ENCODE peak calls at places on chromosomes 2 and 18, in eight cellular contexts. C is fibroblast of mammary gland, D is ovary, Y is fibroblast of lung, G is fibroblast of pulmonary artery, P is IMR-90, O is osteocyte, R is lower lobe of right lung. I is an unnamed sample.

GRCh38 chr2:236046715-236047114 is 121.5 kb downstream of the GBX2 start:
- DNase-seq in C (no peak), D (no peak), Y (no peak), G (no peak), P (no peak), O (no peak), R (no peak), I (no peak)

GRCh38 chr2:54954705-54955357 is 95.4 kb downstream of the RTN4 start:
- DNase-seq in C (peak; percentile 47), D (no peak), Y (no peak), G (no peak), P (no peak), O (no peak), R (no peak), I (no peak)

GRCh38 chr2:139652385-139652784 is 872.2 kb upstream of the NXPH2 start:
- DNase-seq in C (no peak), D (no peak), Y (no peak), G (no peak), P (no peak), O (no peak), R (no peak), I (no peak)

GRCh38 chr2:6866239-6866745 is 585 bp upstream of the CMPK2 start:
- DNase-seq in C (peak; percentile 24), D (peak; percentile 41), Y (peak; percentile 21), G (peak; percentile 40), P (peak; percentile 3), O (no peak), R (no peak), I (no peak)

GRCh38 chr18:48074929-48075706 is 144.7 kb upstream of the SMAD2 start:
- DNase-seq in C (no peak), D (no peak), Y (no peak), G (no peak), P (no peak), O (no peak), R (no peak), I (no peak)

GRCh38 chr2:31428001-31428418 is 13.5 kb upstream of the XDH start:
- DNase-seq in C (peak; percentile 41), D (no peak), Y (no peak), G (peak; percentile 28), P (peak; percentile 20), O (no peak), R (no peak), I (no peak)

GRCh38 chr2:188787002-188787660 is 187.0 kb upstream of the COL3A1 start:
- DNase-seq in C (peak; percentile 88), D (no peak), Y (peak; percentile 74), G (peak; percentile 87), P (peak; percentile 88), O (no peak), R (no peak), I (no peak)

GRCh38 chr2:24304621-24305020 is 55.7 kb downstream of the ITSN2 start:
- DNase-seq in C (peak; percentile 62), D (no peak), Y (peak; percentile 64), G (peak; percentile 30), P (peak; percentile 54), O (no peak), R (no peak), I (no peak)

GRCh38 chr2:222835142-222835822 is 25.6 kb upstream of the ACSL3 start:
- DNase-seq in C (no peak), D (no peak), Y (no peak), G (no peak), P (no peak), O (no peak), R (no peak), I (no peak)

GRCh38 chr2:1704606-1705556 is 39.4 kb downstream of the PXDN start:
- DNase-seq in C (no peak), D (no peak), Y (peak; percentile 41), G (peak; percentile 46), P (no peak), O (peak; percentile 86), R (no peak), I (no peak)

GRCh38 chr2:190477563-190478454 is 56.7 kb downstream of the NEMP2 start:
- DNase-seq in C (no peak), D (no peak), Y (no peak), G (no peak), P (peak; percentile 34), O (no peak), R (no peak), I (no peak)

GRCh38 chr18:70621710-70622109 is 332.9 kb downstream of the SOCS6 start:
- DNase-seq in C (no peak), D (no peak), Y (no peak), G (no peak), P (no peak), O (no peak), R (no peak), I (no peak)

GRCh38 chr2:190069936-190070696 is 7.6 kb upstream of the MSTN start:
- DNase-seq in C (peak; percentile 78), D (no peak), Y (peak; percentile 85), G (peak; percentile 86), P (peak; percentile 75), O (no peak), R (no peak), I (no peak)

GRCh38 chr2:226683196-226683595 is 116.4 kb downstream of the IRS1 start:
- DNase-seq in C (peak; percentile 66), D (no peak), Y (peak; percentile 41), G (no peak), P (peak; percentile 28), O (no peak), R (no peak), I (no peak)

GRCh38 chr2:40287201-40287600 is 164.7 kb downstream of the SLC8A1 start:
- DNase-seq in C (peak; percentile 59), D (no peak), Y (no peak), G (peak; percentile 31), P (peak; percentile 65), O (no peak), R (no peak), I (no peak)

GRCh38 chr2:32711219-32711618 is 83.4 kb downstream of the TTC27 start:
- DNase-seq in C (peak; percentile 94), D (no peak), Y (peak; percentile 95), G (peak; percentile 92), P (peak; percentile 93), O (no peak), R (no peak), I (no peak)

GRCh38 chr18:48422947-48423378 is 13.8 kb upstream of the ZBTB7C start:
- DNase-seq in C (no peak), D (no peak), Y (no peak), G (no peak), P (no peak), O (no peak), R (no peak), I (no peak)

GRCh38 chr2:68920481-68921170 is 32.1 kb downstream of the GKN2 start:
- DNase-seq in C (no peak), D (no peak), Y (no peak), G (no peak), P (no peak), O (no peak), R (no peak), I (no peak)

GRCh38 chr2:161965994-161966393 is 108.0 kb downstream of the DPP4 start:
- DNase-seq in C (peak; percentile 93), D (no peak), Y (peak; percentile 16), G (no peak), P (peak; percentile 29), O (no peak), R (no peak), I (no peak)

GRCh38 chr2:145488571-145488970 is 968.7 kb upstream of the ZEB2 start:
- DNase-seq in C (no peak), D (no peak), Y (no peak), G (no peak), P (no peak), O (no peak), R (no peak), I (no peak)

GRCh38 chr2:145481334-145481922 is 961.5 kb upstream of the ZEB2 start:
- DNase-seq in C (no peak), D (no peak), Y (no peak), G (no peak), P (no peak), O (no peak), R (no peak), I (no peak)

GRCh38 chr2:145483854-145484253 is 963.9 kb upstream of the ZEB2 start:
- DNase-seq in C (no peak), D (no peak), Y (no peak), G (no peak), P (no peak), O (no peak), R (no peak), I (no peak)

GRCh38 chr2:145484443-145485086 is 964.6 kb upstream of the ZEB2 start:
- DNase-seq in C (peak; percentile 92), D (no peak), Y (peak; percentile 84), G (peak; percentile 77), P (peak; percentile 66), O (no peak), R (no peak), I (no peak)
- TF ChIP-seq CTCF in C (peak; percentile 46), D (peak; percentile 19), Y (peak; percentile 29), G (peak; percentile 35), P (peak; percentile 39), O (peak; percentile 51), R (no peak), I (no peak)

GRCh38 chr2:65320042-65320711 is 92.5 kb downstream of the ACTR2 start:
- DNase-seq in C (peak; percentile 98), D (no peak), Y (peak; percentile 88), G (peak; percentile 87), P (peak; percentile 98), O (no peak), R (no peak), I (no peak)
- TF ChIP-seq CTCF in C (peak; percentile 74), D (no peak), Y (peak; percentile 69), G (peak; percentile 67), P (peak; percentile 71), O (peak; percentile 29), R (no peak), I (peak; percentile 43)

DNA sequence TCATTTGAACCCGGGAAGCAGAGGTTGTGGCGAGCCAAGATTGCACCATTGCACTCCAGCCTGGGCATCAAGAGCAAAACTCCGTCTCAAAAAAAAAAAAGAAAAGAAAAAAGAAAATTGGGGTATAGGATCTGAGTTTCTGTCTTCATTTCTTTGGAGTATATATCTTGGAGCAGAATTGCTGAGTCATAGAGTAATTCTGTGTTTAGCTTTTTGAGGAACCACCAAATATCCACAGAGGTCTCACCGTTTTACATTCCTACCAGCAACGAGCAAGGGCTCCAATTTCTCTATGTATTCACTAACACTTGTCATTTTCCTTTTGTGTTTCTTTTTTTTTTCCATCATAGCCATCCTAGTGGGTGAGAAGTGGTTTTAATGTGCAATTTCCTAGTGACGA is 87.6 kb upstream of the TEX51 start:
- DNase-seq in C (no peak), D (no peak), Y (no peak), G (no peak), P (no peak), O (peak; percentile 6), R (no peak), I (no peak)
- TF ChIP-seq CTCF in C (no peak), D (no peak), Y (no peak), G (no peak), P (no peak), O (no peak), R (no peak), I (no peak)

GRCh38 chr2:15246870-15247269 is 314.3 kb downstream of the NBAS start:
- DNase-seq in C (no peak), D (no peak), Y (no peak), G (no peak), P (no peak), O (no peak), R (no peak), I (no peak)

GRCh38 chr2:15253817-15254216 is 307.3 kb downstream of the NBAS start:
- DNase-seq in C (no peak), D (no peak), Y (no peak), G (no peak), P (no peak), O (no peak), R (no peak), I (no peak)

GRCh38 chr2:15253247-15253646 is 307.9 kb downstream of the NBAS start:
- DNase-seq in C (no peak), D (no peak), Y (no peak), G (no peak), P (no peak), O (no peak), R (no peak), I (no peak)

GRCh38 chr2:15251753-15252152 is 309.4 kb downstream of the NBAS start:
- DNase-seq in C (no peak), D (no peak), Y (no peak), G (no peak), P (no peak), O (no peak), R (no peak), I (no peak)
- TF ChIP-seq CTCF in C (no peak), D (no peak), Y (no peak), G (no peak), P (no peak), O (no peak), R (no peak), I (no peak)

I was measured in type B pancreatic cell.